ENCODE peak calls at places on chromosomes 3 and 15, in five cellular contexts. One of them, this sample, is unnamed.

GRCh38 chr3:119294889-119295769 is 946 bp downstream of the ARHGAP31 start:
- DNase-seq in cardiac muscle cell: peak
- DNase-seq in mucosa of descending colon: peak
- DNase-seq in endothelial cell: peak
- DNase-seq in H1: no peak
- DNase-seq in this sample: peak

GRCh38 chr3:7144696-7145308 is 283.9 kb downstream of the GRM7 start:
- DNase-seq in H1: peak
- DNase-seq in mucosa of descending colon: no peak
- DNase-seq in endothelial cell: peak
- DNase-seq in cardiac muscle cell: peak
- DNase-seq in this sample: peak

GRCh38 chr3:193730976-193731375 is 138.0 kb downstream of the OPA1 start:
- DNase-seq in cardiac muscle cell: no peak
- DNase-seq in endothelial cell: no peak
- DNase-seq in mucosa of descending colon: no peak
- DNase-seq in H1: no peak
- DNase-seq in this sample: peak

GRCh38 chr3:109853077-109853732 is 515.9 kb upstream of the DPPA4 start:
- DNase-seq in mucosa of descending colon: no peak
- DNase-seq in cardiac muscle cell: no peak
- DNase-seq in endothelial cell: no peak
- DNase-seq in H1: no peak
- DNase-seq in this sample: no peak

GRCh38 chr3:37945407-37945802 is 45.2 kb upstream of the VILL start:
- DNase-seq in H1: no peak
- DNase-seq in cardiac muscle cell: no peak
- DNase-seq in endothelial cell: no peak
- DNase-seq in mucosa of descending colon: no peak
- DNase-seq in this sample: no peak

GRCh38 chr15:31111091-31111647 is 9.6 kb upstream of the TRPM1 start:
- DNase-seq in H1: no peak
- DNase-seq in cardiac muscle cell: peak
- DNase-seq in mucosa of descending colon: no peak
- DNase-seq in endothelial cell: no peak
- DNase-seq in this sample: no peak

GRCh38 chr3:184572528-184573270 is 11.1 kb downstream of the EPHB3 start:
- DNase-seq in endothelial cell: no peak
- DNase-seq in H1: no peak
- DNase-seq in cardiac muscle cell: no peak
- DNase-seq in mucosa of descending colon: no peak
- DNase-seq in this sample: no peak

GRCh38 chr3:26623409-26624208 is 1.0 kb downstream of the LRRC3B start:
- DNase-seq in cardiac muscle cell: no peak
- DNase-seq in H1: no peak
- DNase-seq in endothelial cell: peak
- DNase-seq in mucosa of descending colon: no peak
- DNase-seq in this sample: peak

GRCh38 chr15:49847937-49848823 is 227.3 kb downstream of the DTWD1 start:
- DNase-seq in cardiac muscle cell: peak
- DNase-seq in endothelial cell: no peak
- DNase-seq in H1: no peak
- DNase-seq in mucosa of descending colon: no peak
- DNase-seq in this sample: no peak

GRCh38 chr3:27712136-27713065 is 9.7 kb downstream of the EOMES start:
- DNase-seq in mucosa of descending colon: peak
- DNase-seq in H1: no peak
- DNase-seq in endothelial cell: peak
- DNase-seq in cardiac muscle cell: peak
- DNase-seq in this sample: peak

GRCh38 chr3:55688154-55688553 is 201.0 kb upstream of the WNT5A start:
- DNase-seq in cardiac muscle cell: no peak
- DNase-seq in H1: no peak
- DNase-seq in endothelial cell: no peak
- DNase-seq in mucosa of descending colon: no peak
- DNase-seq in this sample: no peak

GRCh38 chr15:99163271-99164062 is 58.6 kb downstream of the SYNM start:
- DNase-seq in mucosa of descending colon: no peak
- DNase-seq in cardiac muscle cell: no peak
- DNase-seq in endothelial cell: no peak
- DNase-seq in H1: no peak
- DNase-seq in this sample: no peak

GRCh38 chr3:25151497-25151896 is 276.6 kb upstream of the RARB start:
- DNase-seq in mucosa of descending colon: no peak
- DNase-seq in H1: no peak
- DNase-seq in endothelial cell: peak
- DNase-seq in cardiac muscle cell: peak
- DNase-seq in this sample: no peak

GRCh38 chr3:192417559-192418055 is 309.7 kb downstream of the FGF12 start:
- DNase-seq in mucosa of descending colon: no peak
- DNase-seq in cardiac muscle cell: no peak
- DNase-seq in H1: no peak
- DNase-seq in endothelial cell: no peak
- DNase-seq in this sample: no peak

GRCh38 chr15:56165234-56165633 is 78.4 kb downstream of the RFX7 start:
- DNase-seq in endothelial cell: no peak
- DNase-seq in H1: no peak
- DNase-seq in mucosa of descending colon: no peak
- DNase-seq in cardiac muscle cell: no peak
- DNase-seq in this sample: no peak

DNA sequence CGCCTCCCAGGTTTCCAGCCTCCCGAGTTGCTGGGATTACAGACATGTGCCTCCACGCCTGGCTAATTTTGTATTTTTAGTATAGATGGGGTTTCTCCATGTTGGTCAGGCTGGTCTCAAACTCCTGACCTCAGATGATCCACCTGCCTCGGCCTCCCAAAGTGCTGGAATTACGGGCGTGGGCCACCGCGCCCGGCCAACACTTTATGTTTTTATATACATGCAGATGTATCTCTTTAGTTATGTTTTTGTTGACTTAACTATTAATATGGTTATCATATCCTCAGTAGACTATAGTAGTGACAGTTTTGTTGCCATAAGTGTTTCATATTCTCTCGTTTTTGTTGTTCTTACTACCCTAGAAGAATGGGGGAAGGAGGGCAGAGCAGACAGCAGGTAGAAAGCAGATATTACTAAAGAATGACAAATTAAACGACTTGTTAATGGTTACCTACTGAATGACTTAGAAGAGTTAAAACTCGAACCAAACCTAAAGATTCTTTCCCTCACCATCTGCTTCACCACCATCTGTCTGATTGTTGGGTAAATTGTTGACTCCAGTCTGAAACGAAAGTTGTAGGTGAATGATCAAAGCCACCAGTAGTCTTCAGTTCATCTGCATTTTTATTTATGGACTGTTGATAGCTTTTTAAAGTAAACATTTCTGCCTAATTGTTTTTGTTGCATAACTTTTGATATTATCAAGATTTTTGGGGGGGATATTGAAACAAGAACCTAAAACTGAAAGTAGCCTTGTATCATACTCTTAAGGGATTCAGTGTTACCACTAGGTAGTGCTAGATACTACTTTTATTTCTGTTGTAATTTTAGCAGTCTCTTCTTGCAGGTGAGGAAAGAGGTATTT is 89.3 kb downstream of the RASA2 start:
- DNase-seq in mucosa of descending colon: no peak
- DNase-seq in H1: no peak
- DNase-seq in endothelial cell: no peak
- DNase-seq in cardiac muscle cell: peak
- DNase-seq in this sample: no peak
- TF ChIP-seq CTCF in mucosa of descending colon: peak
- TF ChIP-seq CTCF in H1: no peak
- TF ChIP-seq CTCF in endothelial cell: no peak
- TF ChIP-seq CTCF in cardiac muscle cell: peak
- TF ChIP-seq CTCF in this sample: peak

GRCh38 chr3:162517110-162517509 is 1020.5 kb downstream of the OTOL1 start:
- DNase-seq in mucosa of descending colon: no peak
- DNase-seq in endothelial cell: no peak
- DNase-seq in cardiac muscle cell: peak
- DNase-seq in H1: no peak
- DNase-seq in this sample: no peak
- TF ChIP-seq CTCF in mucosa of descending colon: no peak
- TF ChIP-seq CTCF in endothelial cell: no peak
- TF ChIP-seq CTCF in cardiac muscle cell: no peak
- TF ChIP-seq CTCF in H1: no peak
- TF ChIP-seq CTCF in this sample: no peak

DNA sequence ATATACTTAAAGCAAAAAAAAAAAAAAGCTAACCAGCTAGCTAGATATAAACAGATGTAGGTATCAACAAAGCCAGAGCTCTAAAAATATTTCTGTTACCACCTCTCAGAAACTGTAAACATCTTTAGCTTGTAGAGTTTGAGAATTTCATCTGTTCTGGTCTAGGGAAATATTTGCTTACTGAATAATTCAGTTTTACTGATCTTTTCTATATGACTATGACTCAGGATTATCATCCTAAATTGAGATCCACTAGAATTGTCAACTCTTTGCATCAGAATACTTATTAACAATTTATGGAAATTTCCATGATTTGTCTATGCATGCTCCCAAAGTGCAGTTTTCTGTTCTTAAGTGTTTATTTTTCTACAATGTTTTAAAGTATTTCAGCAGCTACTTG is 517.3 kb downstream of the DIPK2A start:
- DNase-seq in cardiac muscle cell: no peak
- DNase-seq in mucosa of descending colon: no peak
- DNase-seq in endothelial cell: no peak
- DNase-seq in H1: no peak
- DNase-seq in this sample: no peak
- TF ChIP-seq CTCF in cardiac muscle cell: no peak
- TF ChIP-seq CTCF in mucosa of descending colon: no peak
- TF ChIP-seq CTCF in endothelial cell: no peak
- TF ChIP-seq CTCF in H1: no peak
- TF ChIP-seq CTCF in this sample: no peak

GRCh38 chr15:70912187-70912586 is 19.6 kb downstream of the LRRC49 start:
- DNase-seq in endothelial cell: no peak
- DNase-seq in H1: no peak
- DNase-seq in cardiac muscle cell: no peak
- DNase-seq in mucosa of descending colon: no peak
- DNase-seq in this sample: no peak

GRCh38 chr15:70902105-70902504 is 9.5 kb downstream of the LRRC49 start:
- DNase-seq in cardiac muscle cell: peak
- DNase-seq in mucosa of descending colon: no peak
- DNase-seq in H1: no peak
- DNase-seq in endothelial cell: no peak
- DNase-seq in this sample: no peak

GRCh38 chr15:70910958-70911357 is 18.3 kb downstream of the LRRC49 start:
- DNase-seq in H1: no peak
- DNase-seq in mucosa of descending colon: no peak
- DNase-seq in endothelial cell: no peak
- DNase-seq in cardiac muscle cell: no peak
- DNase-seq in this sample: no peak

GRCh38 chr15:70906842-70907241 is 14.2 kb downstream of the LRRC49 start:
- DNase-seq in mucosa of descending colon: no peak
- DNase-seq in H1: no peak
- DNase-seq in cardiac muscle cell: peak
- DNase-seq in endothelial cell: no peak
- DNase-seq in this sample: no peak

GRCh38 chr15:70907784-70908471 is 15.3 kb downstream of the LRRC49 start:
- DNase-seq in mucosa of descending colon: no peak
- DNase-seq in endothelial cell: no peak
- DNase-seq in cardiac muscle cell: no peak
- DNase-seq in H1: no peak
- DNase-seq in this sample: no peak
- TF ChIP-seq CTCF in mucosa of descending colon: no peak
- TF ChIP-seq CTCF in endothelial cell: peak
- TF ChIP-seq CTCF in cardiac muscle cell: no peak
- TF ChIP-seq CTCF in H1: peak
- TF ChIP-seq CTCF in this sample: peak

This sample was measured in glutamatergic neuron.